ENCODE peak calls at places on chromosomes 13 and 19, in ten cellular contexts. L is heart left ventricle, V is tibial nerve, M is adrenal gland, Y is esophagus muscularis mucosa, Q is spleen, K is A549, R is stomach, C is uterus, P is gastrocnemius medialis. B is an unnamed sample.

GRCh38 chr19:4647676-4648644 is 8.6 kb downstream of the TNFAIP8L1 start:
- DNase-seq in C (peak), Y (no peak), L (peak), V (peak), R (no peak), K (no peak), M (peak), Q (peak), P (peak), B (no peak)

GRCh38 chr13:51768976-51769375 is 35.0 kb downstream of the DHRS12 start:
- DNase-seq in Y (peak), Q (no peak), L (no peak), P (no peak), C (no peak), M (no peak), K (no peak), V (no peak), R (no peak), B (no peak)

GRCh38 chr13:61294467-61295186 is 121.0 kb downstream of the PCDH20 start:
- DNase-seq in R (no peak), M (no peak), K (no peak), C (no peak), V (no peak), L (no peak), P (no peak), Q (no peak), Y (no peak), B (no peak)

GRCh38 chr13:99087954-99088491 is 110.2 kb upstream of the DOCK9 start:
- DNase-seq in C (no peak), M (no peak), L (no peak), Y (no peak), K (peak), Q (peak), V (no peak), P (no peak), R (no peak), B (no peak)

GRCh38 chr19:4375620-4376228 is 24.6 kb downstream of the SH3GL1 start:
- DNase-seq in C (peak), Y (no peak), R (no peak), L (no peak), V (no peak), Q (no peak), P (no peak), M (no peak), K (no peak), B (no peak)

GRCh38 chr19:2537544-2537943 is 61.6 kb downstream of the GADD45B start:
- DNase-seq in P (no peak), C (no peak), L (no peak), V (no peak), K (no peak), Q (no peak), R (no peak), Y (no peak), M (no peak), B (no peak)

GRCh38 chr13:75473472-75473871 is 8.5 kb downstream of the TBC1D4 start:
- DNase-seq in Q (no peak), P (no peak), R (no peak), M (no peak), K (no peak), Y (no peak), V (no peak), L (no peak), C (no peak), B (no peak)

GRCh38 chr13:68369739-68370138 is 1139.6 kb upstream of the PCDH9 start:
- DNase-seq in R (no peak), Q (no peak), P (no peak), M (no peak), Y (no peak), K (peak), C (no peak), L (no peak), V (no peak), B (no peak)

GRCh38 chr19:12779162-12779993 is 4.0 kb upstream of the HOOK2 start:
- DNase-seq in P (peak), L (peak), Q (peak), V (no peak), Y (no peak), K (no peak), M (peak), R (no peak), C (peak), B (no peak)

DNA sequence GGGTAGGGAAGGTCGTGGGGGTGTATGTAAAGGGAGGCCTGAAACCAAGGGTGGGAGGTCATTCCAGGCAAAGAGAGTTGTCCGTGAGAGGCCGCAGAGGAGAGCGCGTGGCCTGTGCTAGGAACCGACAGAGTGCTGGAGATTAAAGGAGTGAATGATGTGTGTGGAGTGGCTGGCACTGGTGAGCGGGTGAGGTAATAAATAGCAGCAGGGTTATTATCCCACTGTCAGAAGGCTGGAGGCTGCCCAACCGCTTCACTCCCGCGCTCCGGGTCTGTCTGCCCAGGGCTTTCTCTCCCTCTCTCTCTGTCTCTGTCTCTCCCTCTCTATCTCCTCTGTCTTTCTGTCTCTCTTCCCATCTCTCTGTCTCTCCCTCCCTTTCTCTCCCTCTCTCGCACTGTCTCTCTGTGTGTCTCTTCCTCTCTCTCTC is 17.4 kb downstream of the ZNF579 start:
- DNase-seq in C (peak), L (peak), P (peak), M (no peak), Q (no peak), K (no peak), V (no peak), Y (no peak), R (peak), B (no peak)
- TF ChIP-seq POLR2A in C (peak), L (no peak), P (peak), M (no peak), Q (no peak), K (no peak), V (no peak), Y (no peak), R (peak), B (no peak)

DNA sequence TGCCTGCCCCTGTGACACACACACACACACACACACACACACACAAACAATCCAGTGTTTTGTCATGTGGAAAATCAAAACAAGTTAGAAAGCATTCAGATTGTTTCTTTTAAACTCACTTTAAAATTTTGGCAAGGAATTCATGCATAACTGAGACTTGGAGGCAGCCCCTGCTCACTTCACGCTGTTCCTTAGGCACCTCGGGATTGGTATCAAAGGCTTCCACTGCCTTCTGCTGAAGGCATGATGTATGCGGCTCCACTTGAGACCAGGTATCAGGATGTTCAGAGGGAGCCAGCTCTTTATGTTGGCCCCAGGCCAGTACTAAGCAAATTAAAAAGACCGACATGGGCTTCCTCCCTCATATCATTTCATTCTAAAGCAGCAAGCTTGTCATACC is 158.7 kb downstream of the OXGR1 start:
- DNase-seq in Y (no peak), M (no peak), L (no peak), C (no peak), Q (no peak), K (no peak), R (no peak), V (no peak), P (no peak), B (no peak)
- TF ChIP-seq POLR2A in Y (no peak), M (no peak), L (no peak), C (no peak), Q (no peak), K (no peak), R (no peak), V (no peak), P (no peak), B (no peak)

GRCh38 chr13:33204130-33204927 is 81.2 kb downstream of the STARD13 start:
- DNase-seq in M (peak), P (peak), V (peak), R (peak), Q (no peak), K (no peak), C (peak), Y (peak), L (peak), B (no peak)
- TF ChIP-seq POLR2A in M (no peak), P (peak), V (no peak), R (no peak), Q (no peak), K (no peak), C (peak), Y (no peak), L (no peak), B (no peak)

GRCh38 chr19:42242512-42243409 is at the start of gene GSK3A:
- DNase-seq in P (peak), V (peak), Y (peak), R (peak), C (peak), K (peak), M (peak), L (peak), Q (peak), B (peak)
- TF ChIP-seq POLR2A in P (peak), V (peak), Y (peak), R (peak), C (peak), K (peak), M (peak), L (peak), Q (no peak), B (peak)